ENCODE peak calls at places on chromosomes 16 and 17, in eight cellular contexts. O, G, J, L, S, Q, Y and X are unnamed samples.

GRCh38 chr17:20121359-20122235 is 112.4 kb downstream of the SPECC1 start:
- DNase-seq in O (peak), G (peak), J (peak), L (peak), S (peak), Q (peak), Y (peak), X (no peak)

GRCh38 chr17:59527931-59528330 is 37.5 kb upstream of the DHX40 start:
- DNase-seq in O (no peak), G (no peak), J (no peak), L (no peak), S (no peak), Q (no peak), Y (no peak), X (no peak)

GRCh38 chr16:50067290-50067853 is 1.6 kb downstream of the HEATR3 start:
- DNase-seq in O (no peak), G (no peak), J (peak), L (no peak), S (peak), Q (peak), Y (peak), X (no peak)

GRCh38 chr17:79050591-79050990 is 24.0 kb upstream of the ENGASE start:
- DNase-seq in O (no peak), G (no peak), J (no peak), L (no peak), S (no peak), Q (no peak), Y (no peak), X (no peak)

GRCh38 chr17:7176107-7176851 is 2.9 kb downstream of the ASGR1 start:
- DNase-seq in O (no peak), G (no peak), J (no peak), L (no peak), S (no peak), Q (no peak), Y (no peak), X (no peak)

GRCh38 chr17:44022246-44022645 is 7.5 kb upstream of the TMEM101 start:
- DNase-seq in O (no peak), G (no peak), J (no peak), L (no peak), S (no peak), Q (no peak), Y (no peak), X (no peak)

GRCh38 chr17:17935321-17936271 is 36.6 kb downstream of the TOM1L2 start:
- DNase-seq in O (peak), G (no peak), J (peak), L (no peak), S (peak), Q (peak), Y (no peak), X (no peak)

GRCh38 chr17:7511108-7511507 is 26.9 kb downstream of the POLR2A start:
- DNase-seq in O (no peak), G (no peak), J (no peak), L (no peak), S (no peak), Q (no peak), Y (no peak), X (no peak)

GRCh38 chr17:51371732-51372151 is 111.4 kb downstream of the UTP18 start:
- DNase-seq in O (peak), G (no peak), J (peak), L (peak), S (peak), Q (peak), Y (peak), X (no peak)

GRCh38 chr17:49970498-49970897 is 1.5 kb downstream of the DLX4 start:
- DNase-seq in O (no peak), G (no peak), J (no peak), L (no peak), S (no peak), Q (no peak), Y (no peak), X (no peak)

GRCh38 chr16:22900863-22901262 is 86.9 kb downstream of the HS3ST2 start:
- DNase-seq in O (no peak), G (no peak), J (no peak), L (no peak), S (no peak), Q (no peak), Y (no peak), X (no peak)

GRCh38 chr17:80428363-80428762 is 13.4 kb downstream of the ENDOV start:
- DNase-seq in O (no peak), G (no peak), J (no peak), L (no peak), S (no peak), Q (no peak), Y (no peak), X (no peak)

GRCh38 chr16:53090591-53091507 is 36.1 kb downstream of the CHD9 start:
- DNase-seq in O (peak), G (peak), J (peak), L (no peak), S (peak), Q (peak), Y (no peak), X (no peak)

GRCh38 chr17:59725691-59726090 is 18.2 kb downstream of the VMP1 start:
- DNase-seq in O (no peak), G (no peak), J (peak), L (no peak), S (no peak), Q (peak), Y (no peak), X (no peak)

GRCh38 chr17:76085731-76086366 is 6.9 kb downstream of the ZACN start:
- DNase-seq in O (no peak), G (no peak), J (no peak), L (no peak), S (no peak), Q (no peak), Y (no peak), X (no peak)

GRCh38 chr16:15507299-15507958 is 73.0 kb downstream of the BMERB1 start:
- DNase-seq in O (peak), G (no peak), J (no peak), L (no peak), S (peak), Q (peak), Y (no peak), X (no peak)

GRCh38 chr16:50861926-50862325 is 120.0 kb downstream of the CYLD start:
- DNase-seq in O (no peak), G (no peak), J (no peak), L (no peak), S (peak), Q (peak), Y (no peak), X (no peak)

GRCh38 chr17:69460963-69461922 is 46.7 kb downstream of the MAP2K6 start:
- DNase-seq in O (no peak), G (no peak), J (no peak), L (no peak), S (no peak), Q (no peak), Y (no peak), X (no peak)

GRCh38 chr17:62821213-62822079 is 13.3 kb upstream of the MARCHF10 start:
- DNase-seq in O (no peak), G (no peak), J (no peak), L (no peak), S (peak), Q (peak), Y (no peak), X (no peak)

GRCh38 chr16:22317001-22317530 is 19.9 kb downstream of the POLR3E start:
- DNase-seq in O (no peak), G (no peak), J (no peak), L (no peak), S (no peak), Q (no peak), Y (no peak), X (no peak)

GRCh38 chr17:61402978-61403845 is 3.6 kb downstream of the TBX2 start:
- DNase-seq in O (no peak), G (no peak), J (no peak), L (no peak), S (peak), Q (no peak), Y (no peak), X (no peak)

GRCh38 chr17:229130-229944 is 47.9 kb upstream of the DOC2B start:
- DNase-seq in O (peak), G (no peak), J (no peak), L (no peak), S (peak), Q (peak), Y (no peak), X (no peak)

GRCh38 chr17:28118362-28118761 is 75.9 kb downstream of the NLK start:
- DNase-seq in O (no peak), G (no peak), J (peak), L (no peak), S (no peak), Q (no peak), Y (no peak), X (no peak)

GRCh38 chr16:15631730-15632409 is 11.1 kb downstream of the MARF1 start:
- DNase-seq in O (no peak), G (no peak), J (no peak), L (no peak), S (no peak), Q (no peak), Y (no peak), X (no peak)

GRCh38 chr16:1167276-1168107 is 14.6 kb downstream of the CACNA1H start:
- DNase-seq in O (no peak), G (no peak), J (no peak), L (no peak), S (no peak), Q (no peak), Y (no peak), X (no peak)

GRCh38 chr16:68993885-68994284 is 111.6 kb upstream of the HAS3 start:
- DNase-seq in O (no peak), G (no peak), J (no peak), L (no peak), S (peak), Q (peak), Y (no peak), X (no peak)

DNA sequence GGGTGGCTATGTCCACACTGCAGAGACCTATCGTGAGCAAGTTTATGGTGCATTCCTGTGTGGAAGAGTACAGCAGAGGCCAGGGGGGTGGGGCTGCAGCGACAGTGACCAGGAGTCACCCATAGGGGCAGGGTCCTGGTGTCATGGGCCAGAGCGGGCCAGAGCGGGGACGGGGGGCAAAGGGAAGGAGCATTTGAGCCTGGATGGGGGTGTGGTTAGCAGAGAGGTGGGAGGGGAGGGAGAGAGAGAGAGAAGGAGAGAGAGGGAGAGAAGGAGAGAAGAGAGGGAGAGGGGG is 17.8 kb downstream of the JPH3 start:
- DNase-seq in O (no peak), G (no peak), J (no peak), L (no peak), S (no peak), Q (no peak), Y (no peak), X (no peak)
- TF ChIP-seq CTCF in O (no peak), G (no peak), J (no peak), L (no peak), S (no peak), Q (no peak), Y (no peak), X (no peak)

GRCh38 chr16:30092373-30093010 is 768 bp upstream of the TBX6 start:
- DNase-seq in O (peak), G (peak), J (peak), L (no peak), S (peak), Q (peak), Y (peak), X (peak)
- TF ChIP-seq CTCF in O (peak), G (no peak), J (peak), L (peak), S (peak), Q (peak), Y (no peak), X (peak)

GRCh38 chr17:38512473-38513058 is 84.3 kb downstream of the ARHGAP23 start:
- DNase-seq in O (no peak), G (no peak), J (no peak), L (no peak), S (no peak), Q (no peak), Y (no peak), X (no peak)

GRCh38 chr17:38509008-38509771 is 80.9 kb downstream of the ARHGAP23 start:
- DNase-seq in O (peak), G (peak), J (peak), L (peak), S (peak), Q (peak), Y (peak), X (peak)

GRCh38 chr17:38511126-38512108 is 83.2 kb downstream of the ARHGAP23 start:
- DNase-seq in O (no peak), G (no peak), J (no peak), L (no peak), S (no peak), Q (peak), Y (no peak), X (no peak)

GRCh38 chr17:38509772-38510423 is 81.6 kb downstream of the ARHGAP23 start:
- DNase-seq in O (no peak), G (no peak), J (no peak), L (no peak), S (no peak), Q (peak), Y (peak), X (no peak)

GRCh38 chr17:38510424-38511125 is 82.3 kb downstream of the ARHGAP23 start:
- DNase-seq in O (no peak), G (no peak), J (no peak), L (peak), S (no peak), Q (peak), Y (peak), X (no peak)
- TF ChIP-seq CTCF in O (no peak), G (no peak), J (no peak), L (peak), S (no peak), Q (no peak), Y (no peak), X (peak)

DNA sequence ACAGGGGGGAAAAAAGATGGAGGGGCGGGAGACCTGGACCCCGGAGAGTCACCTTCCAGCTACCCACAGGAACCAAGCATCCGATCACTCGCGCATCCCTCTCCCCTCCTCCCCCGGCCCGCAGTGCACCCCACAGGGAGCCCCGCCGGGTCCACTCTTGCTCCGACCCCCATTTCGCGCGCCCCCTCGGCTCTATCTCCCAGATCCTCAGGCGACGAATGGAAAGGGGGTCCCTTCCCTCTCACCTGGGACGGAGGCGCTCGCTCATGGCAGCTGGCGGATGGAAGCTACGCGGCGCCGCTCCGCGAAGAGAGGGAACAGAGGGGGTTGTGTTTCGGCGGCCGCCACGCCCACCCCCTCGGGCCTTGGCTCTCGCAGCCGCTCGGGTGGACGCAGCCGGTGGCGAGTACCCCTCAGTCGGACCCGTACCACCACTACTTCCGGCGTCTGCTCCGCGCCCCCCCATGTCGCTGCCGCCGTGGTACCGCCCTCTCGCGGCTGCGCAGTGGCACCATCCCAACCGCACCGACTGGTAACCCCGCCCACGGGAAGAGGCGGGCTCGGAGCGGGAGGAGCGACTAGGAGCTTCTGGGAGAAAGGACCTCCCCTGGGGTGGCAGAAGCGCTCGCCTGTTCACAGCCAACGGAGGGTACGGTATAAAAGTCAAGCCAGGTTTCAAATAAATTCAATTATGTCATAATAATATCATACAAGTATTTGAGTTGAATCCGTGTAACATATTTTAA is 29.7 kb downstream of the CPSF4L start:
- DNase-seq in O (peak), G (peak), J (peak), L (peak), S (peak), Q (peak), Y (peak), X (peak)
- TF ChIP-seq CTCF in O (peak), G (no peak), J (no peak), L (peak), S (peak), Q (peak), Y (no peak), X (peak)